ENCODE peak calls at places on chromosomes 13 and 19, in eight cellular contexts. Z, Y, C, W, U, V, G and S are unnamed samples.

GRCh38 chr19:57664269-57665127 is 4.2 kb upstream of the ZSCAN4 start:
- DNase-seq in Z (peak; percentile 50), Y (no peak), C (peak; percentile 39), W (no peak), U (peak; percentile 40), V (peak; percentile 65), G (peak; percentile 84), S (peak; percentile 2)

GRCh38 chr19:16441661-16442071 is 30.1 kb downstream of the EPS15L1 start:
- DNase-seq in Z (no peak), Y (no peak), C (no peak), W (no peak), U (no peak), V (no peak), G (peak; percentile 89), S (no peak)

GRCh38 chr19:43639507-43640423 is at the start of gene CADM4:
- DNase-seq in Z (no peak), Y (no peak), C (no peak), W (no peak), U (peak; percentile 33), V (peak; percentile 65), G (peak; percentile 82), S (no peak)

GRCh38 chr19:5117421-5117820 is 148.5 kb downstream of the KDM4B start:
- DNase-seq in Z (no peak), Y (no peak), C (no peak), W (no peak), U (no peak), V (no peak), G (no peak), S (no peak)

GRCh38 chr13:50587122-50587521 is 256.4 kb downstream of the DLEU7 start:
- DNase-seq in Z (no peak), Y (no peak), C (no peak), W (peak; percentile 39), U (no peak), V (no peak), G (no peak), S (no peak)

GRCh38 chr19:38618590-38619360 is at the start of gene EIF3K:
- DNase-seq in Z (peak; percentile 98), Y (peak; percentile 97), C (peak; percentile 98), W (peak; percentile 98), U (peak; percentile 100), V (peak; percentile 100), G (peak; percentile 100), S (peak; percentile 98)

GRCh38 chr19:41932259-41933130 is 4.2 kb upstream of the ERFL start:
- DNase-seq in Z (no peak), Y (no peak), C (no peak), W (no peak), U (no peak), V (no peak), G (peak; percentile 63), S (no peak)

GRCh38 chr19:21604941-21605548 is 99.6 kb downstream of the ZNF429 start:
- DNase-seq in Z (peak; percentile 20), Y (no peak), C (peak; percentile 78), W (no peak), U (no peak), V (no peak), G (no peak), S (no peak)

GRCh38 chr19:5891938-5892771 is 11.4 kb downstream of the NDUFA11 start:
- DNase-seq in Z (peak; percentile 39), Y (no peak), C (no peak), W (no peak), U (no peak), V (no peak), G (peak; percentile 81), S (peak; percentile 18)

GRCh38 chr13:35723061-35723461 is 246.6 kb upstream of the MAB21L1 start:
- DNase-seq in Z (no peak), Y (no peak), C (no peak), W (no peak), U (peak; percentile 59), V (no peak), G (peak; percentile 5), S (no peak)

GRCh38 chr19:40799558-40800338 is 757 bp downstream of the EGLN2 start:
- DNase-seq in Z (no peak), Y (no peak), C (no peak), W (peak; percentile 43), U (no peak), V (peak; percentile 78), G (no peak), S (no peak)

GRCh38 chr13:76884167-76884566 is 2.0 kb downstream of the KCTD12 start:
- DNase-seq in Z (peak; percentile 5), Y (no peak), C (peak; percentile 49), W (no peak), U (peak; percentile 38), V (peak; percentile 45), G (peak; percentile 87), S (peak; percentile 29)

GRCh38 chr19:28984315-28984714 is 228.6 kb downstream of the UQCRFS1 start:
- DNase-seq in Z (no peak), Y (no peak), C (no peak), W (no peak), U (no peak), V (no peak), G (peak; percentile 1), S (no peak)

DNA sequence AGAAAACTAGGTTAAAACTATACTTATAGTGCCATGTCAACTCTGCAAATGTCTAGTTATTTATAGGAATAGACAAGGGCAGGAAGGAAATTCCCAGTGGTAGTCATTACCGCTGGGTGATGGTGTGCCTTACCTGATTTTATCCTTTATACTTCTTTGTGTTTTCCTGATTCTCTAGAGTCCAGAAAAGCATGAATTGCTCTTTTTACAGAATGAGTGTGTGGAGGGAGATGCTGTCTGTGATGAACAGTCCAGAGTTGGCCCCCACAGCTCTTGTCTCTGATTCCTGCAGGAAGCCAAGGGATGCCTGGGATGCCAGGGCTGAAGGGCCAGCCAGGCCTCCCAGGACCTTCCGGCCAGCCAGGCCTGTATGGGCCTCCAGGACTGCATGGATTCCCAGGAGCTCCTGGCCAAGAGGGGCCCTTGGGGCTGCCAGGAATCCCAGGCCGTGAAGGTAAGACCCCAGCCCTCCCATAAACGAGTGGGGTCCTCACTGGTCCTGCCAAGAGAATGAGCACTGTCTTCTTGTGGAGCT is 83.7 kb downstream of the RAB20 start:
- DNase-seq in Z (no peak), Y (no peak), C (no peak), W (no peak), U (no peak), V (no peak), G (no peak), S (no peak)
- H3K27ac ChIP-seq in Z (no peak overlapping the region), Y (no peak overlapping the region), C (no peak overlapping the region), W (no peak overlapping the region), U (no peak overlapping the region), V (no peak overlapping the region), G (no peak overlapping the region), S (no peak overlapping the region)

DNA sequence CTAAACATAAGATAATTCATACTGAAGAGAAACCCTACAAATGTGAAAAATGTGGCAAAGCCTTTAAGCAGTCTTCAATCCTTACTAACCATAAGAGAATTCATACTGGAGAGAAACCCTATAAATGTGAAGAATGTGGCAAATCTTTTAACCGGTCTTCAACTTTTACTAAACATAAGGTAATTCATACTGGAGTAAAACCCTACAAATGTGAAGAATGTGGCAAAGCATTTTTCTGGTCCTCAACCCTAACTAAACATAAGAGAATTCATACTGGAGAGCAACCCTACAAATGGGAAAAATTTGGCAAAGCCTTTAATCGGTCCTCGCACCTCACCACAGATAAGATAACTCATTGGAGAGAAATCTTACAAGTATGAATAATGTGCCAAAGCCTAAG is 40.6 kb downstream of the ZNF254 start:
- DNase-seq in Z (no peak), Y (no peak), C (no peak), W (no peak), U (no peak), V (no peak), G (no peak), S (no peak)
- TF ChIP-seq CTCF in Z (no peak), Y (no peak), C (no peak), W (no peak), U (no peak), V (no peak), G (no peak), S (no peak)

DNA sequence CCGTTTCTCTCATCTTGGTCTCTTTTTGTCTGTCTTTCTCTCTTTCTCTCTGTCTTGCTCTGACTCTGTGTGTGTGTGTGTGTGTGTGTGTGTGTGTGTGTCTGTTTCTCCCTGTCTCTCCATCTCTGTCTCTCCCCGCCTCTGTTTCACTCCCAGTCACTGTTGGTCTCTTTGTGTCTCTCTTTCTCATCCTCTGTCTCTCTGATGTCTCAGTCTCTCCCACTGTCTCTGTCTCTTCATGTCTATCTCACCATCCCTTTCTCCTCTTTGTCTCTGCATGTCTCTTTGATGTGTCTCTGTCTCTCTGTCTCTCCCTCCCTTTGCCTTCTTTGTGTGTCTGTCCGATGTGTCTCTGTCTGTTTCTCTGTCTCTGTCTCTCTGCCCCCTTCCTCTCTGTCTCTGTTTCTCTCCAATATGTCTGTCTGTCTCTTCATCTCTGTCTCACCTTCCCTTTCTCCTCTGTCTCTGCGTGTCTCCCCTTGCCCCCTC is 2.5 kb downstream of the NFIC start:
- DNase-seq in Z (peak; percentile 51), Y (no peak), C (peak; percentile 61), W (no peak), U (no peak), V (no peak), G (peak; percentile 59), S (no peak)
- H3K4me3 ChIP-seq in Z (peak overlapping the region; percentile 70), Y (no peak overlapping the region), C (peak overlapping the region; percentile 84), W (peak overlapping the region; percentile 26), U (peak overlapping the region; percentile 61), V (peak overlapping the region; percentile 88), G (no peak overlapping the region), S (peak overlapping the region; percentile 77)

GRCh38 chr13:23620613-23621315 is 50.6 kb downstream of the TNFRSF19 start:
- DNase-seq in Z (no peak), Y (no peak), C (peak; percentile 16), W (no peak), U (no peak), V (no peak), G (no peak), S (no peak)
- H3K27ac ChIP-seq in Z (peak overlapping the region; percentile 84), Y (no peak overlapping the region), C (peak overlapping the region; percentile 28), W (no peak overlapping the region), U (no peak overlapping the region), V (no peak overlapping the region), G (no peak overlapping the region), S (peak overlapping the region; percentile 50)

GRCh38 chr13:109904218-109904617 is 117.8 kb upstream of the IRS2 start:
- DNase-seq in Z (no peak), Y (peak; percentile 44), C (peak; percentile 33), W (no peak), U (no peak), V (no peak), G (peak; percentile 72), S (no peak)
- TF ChIP-seq CTCF in Z (no peak), Y (peak; percentile 12), C (no peak), W (no peak), U (no peak), V (no peak), G (peak; percentile 56), S (peak; percentile 3)